ENCODE peak calls at places on chromosome 11, in four cellular contexts. G is HEK293T, I is HepG2, M is GM12878. X is an unnamed sample.

GRCh38 chr11:65205602-65205967 is 23.9 kb downstream of the CAPN1 start:
- DNase-seq in G (no peak), I (no peak), M (no peak), X (no peak)

GRCh38 chr11:59173080-59173963 is 1.4 kb downstream of the DTX4 start:
- DNase-seq in G (no peak), I (peak), M (no peak), X (no peak)

GRCh38 chr11:107697291-107697690 is 14.6 kb downstream of the SLN start:
- DNase-seq in G (no peak), I (no peak), M (no peak), X (no peak)

GRCh38 chr11:65870307-65870658 is 2.3 kb downstream of the EFEMP2 start:
- DNase-seq in G (no peak), I (no peak), M (no peak), X (no peak)

GRCh38 chr11:2779499-2779980 is 79.7 kb upstream of the KCNQ1OT1 start:
- DNase-seq in G (no peak), I (no peak), M (no peak), X (peak)

GRCh38 chr11:24932110-24933000 is 435.5 kb downstream of the LUZP2 start:
- DNase-seq in G (no peak), I (no peak), M (no peak), X (no peak)

GRCh38 chr11:112162761-112163669 is 879 bp downstream of the IL18 start:
- DNase-seq in G (no peak), I (peak), M (no peak), X (no peak)

GRCh38 chr11:134835561-134835960 is 423.5 kb upstream of the B3GAT1 start:
- DNase-seq in G (no peak), I (no peak), M (no peak), X (no peak)

GRCh38 chr11:43447124-43447523 is 88.4 kb downstream of the TTC17 start:
- DNase-seq in G (no peak), I (no peak), M (no peak), X (no peak)

GRCh38 chr11:3197878-3198528 is 20.6 kb downstream of the MRGPRG start:
- DNase-seq in G (no peak), I (no peak), M (no peak), X (no peak)

GRCh38 chr11:123628936-123629683 is 25.3 kb downstream of the SCN3B start:
- DNase-seq in G (no peak), I (no peak), M (no peak), X (peak)

GRCh38 chr11:59822989-59823566 is 12.5 kb upstream of the MRPL16 start:
- DNase-seq in G (peak), I (peak), M (no peak), X (peak)

GRCh38 chr11:43376065-43376464 is 17.3 kb downstream of the TTC17 start:
- DNase-seq in G (no peak), I (no peak), M (no peak), X (no peak)

GRCh38 chr11:83727251-83727650 is 441.1 kb upstream of the CCDC90B start:
- DNase-seq in G (no peak), I (no peak), M (no peak), X (no peak)

GRCh38 chr11:32962016-32962415 is 53.7 kb upstream of the DEPDC7 start:
- DNase-seq in G (no peak), I (no peak), M (no peak), X (no peak)

GRCh38 chr11:100687032-100687629 is at the start of gene ARHGAP42:
- DNase-seq in G (peak), I (peak), M (no peak), X (peak)

DNA sequence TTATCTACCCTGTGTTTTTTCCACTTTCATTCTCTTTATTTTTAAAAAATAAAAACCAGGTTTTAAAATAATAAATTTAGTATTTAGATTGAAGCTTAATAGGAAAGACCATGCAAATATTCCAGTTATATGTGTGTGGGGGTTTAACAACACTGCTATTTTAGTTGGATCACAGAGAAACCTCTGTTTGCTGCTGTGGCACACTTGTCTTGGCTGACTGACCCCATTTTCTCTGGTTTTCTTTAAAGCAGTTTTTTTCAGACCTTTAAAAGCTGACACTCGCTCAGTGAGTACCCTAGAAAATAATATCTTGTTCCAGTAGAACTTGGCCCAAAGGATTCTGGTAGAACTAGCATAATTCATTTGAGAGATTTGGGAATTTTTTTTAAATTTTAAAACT is 31.6 kb downstream of the ACER3 start:
- DNase-seq in G (no peak), I (no peak), M (no peak), X (no peak)
- TF ChIP-seq TARDBP in G (no peak), I (no peak), M (no peak), X (no peak)

GRCh38 chr11:20658135-20658534 is 11.3 kb upstream of the NELL1 start:
- DNase-seq in G (no peak), I (no peak), M (no peak), X (no peak)
- TF ChIP-seq TARDBP in G (no peak), I (no peak), M (no peak), X (no peak)

GRCh38 chr11:73878771-73879170 is 2.0 kb downstream of the PAAF1 start:
- DNase-seq in G (no peak), I (no peak), M (no peak), X (no peak)

GRCh38 chr11:73875380-73875779 is 1.3 kb downstream of the COA4 start:
- DNase-seq in G (no peak), I (no peak), M (no peak), X (no peak)

GRCh38 chr11:73876424-73877300 is at the start of the genes COA4 and PAAF1:
- DNase-seq in G (peak), I (peak), M (peak), X (peak)

GRCh38 chr11:73872746-73873412 is 3.8 kb downstream of the COA4 start:
- DNase-seq in G (no peak), I (no peak), M (no peak), X (no peak)

DNA sequence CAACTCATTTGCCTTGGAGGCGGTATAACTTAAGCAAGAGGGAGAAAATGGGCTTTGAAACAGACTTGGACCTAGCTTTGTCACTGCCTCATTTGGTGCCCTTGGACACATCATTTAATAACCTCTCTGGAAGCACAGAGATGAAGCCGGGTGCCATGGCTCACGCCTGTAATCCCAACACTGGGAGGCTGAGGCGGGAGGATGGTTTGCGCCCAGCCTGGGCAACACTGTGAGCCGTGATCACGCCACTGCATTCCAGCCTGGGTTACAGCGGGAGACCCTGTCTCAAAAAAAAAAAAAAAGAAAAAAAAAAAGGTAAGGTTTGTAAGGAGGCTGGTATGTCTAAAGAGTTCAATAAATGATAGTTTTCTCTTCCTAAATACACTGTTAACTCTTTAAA is 806 bp downstream of the COA4 start:
- DNase-seq in G (no peak), I (no peak), M (no peak), X (no peak)
- TF ChIP-seq TARDBP in G (no peak), I (no peak), M (no peak), X (no peak)

GRCh38 chr11:128555606-128556005 is 31.8 kb downstream of the ETS1 start:
- DNase-seq in G (no peak), I (peak), M (no peak), X (no peak)

GRCh38 chr11:128550967-128551522 is 36.3 kb downstream of the ETS1 start:
- DNase-seq in G (no peak), I (no peak), M (no peak), X (no peak)

GRCh38 chr11:128551641-128552335 is 35.6 kb downstream of the ETS1 start:
- DNase-seq in G (no peak), I (no peak), M (peak), X (no peak)

GRCh38 chr11:128553662-128554392 is 33.5 kb downstream of the ETS1 start:
- DNase-seq in G (no peak), I (no peak), M (no peak), X (no peak)

DNA sequence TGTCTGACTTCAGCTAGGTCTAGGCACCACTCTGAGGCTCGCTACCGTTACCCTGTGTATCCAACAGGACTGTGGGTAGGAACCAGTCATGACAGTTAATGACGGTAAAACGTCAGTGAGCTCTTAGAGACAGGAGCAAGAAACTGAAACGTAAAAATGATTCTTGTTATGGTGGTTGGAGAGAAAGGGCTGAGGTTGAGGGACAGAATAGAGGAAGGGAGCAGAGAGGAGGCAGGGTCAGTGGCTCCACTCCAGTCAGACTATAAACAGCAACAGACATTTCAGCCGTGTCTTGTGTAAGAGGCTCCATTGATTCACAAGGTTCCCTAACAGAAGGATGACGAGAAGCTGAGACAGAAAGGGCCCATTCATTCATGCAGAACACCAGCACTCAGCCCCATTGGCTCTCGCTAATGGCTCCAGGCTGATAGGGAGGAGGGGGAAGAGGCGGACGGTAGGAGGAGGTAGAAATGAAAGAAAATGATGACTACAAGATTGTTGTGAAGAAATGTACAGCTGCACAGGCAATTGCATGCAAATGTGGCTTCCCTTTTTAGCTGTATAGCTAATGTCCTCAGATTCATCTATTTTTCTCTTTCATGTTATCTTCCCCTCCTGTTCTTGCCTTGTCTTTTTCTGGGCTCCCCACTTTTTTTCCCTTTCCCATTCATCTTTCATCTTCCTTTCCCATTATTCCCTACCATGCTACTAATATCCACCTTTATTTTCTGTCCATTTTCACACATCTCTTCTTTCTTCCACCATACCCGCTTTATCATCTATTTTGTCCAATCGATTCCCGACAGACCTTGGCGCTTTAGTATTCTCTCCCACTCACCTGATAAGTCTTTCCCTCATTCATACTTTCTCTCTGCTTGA is 34.3 kb downstream of the ETS1 start:
- DNase-seq in G (no peak), I (no peak), M (peak), X (no peak)
- TF ChIP-seq TARDBP in G (no peak), I (no peak), M (no peak), X (no peak)

DNA sequence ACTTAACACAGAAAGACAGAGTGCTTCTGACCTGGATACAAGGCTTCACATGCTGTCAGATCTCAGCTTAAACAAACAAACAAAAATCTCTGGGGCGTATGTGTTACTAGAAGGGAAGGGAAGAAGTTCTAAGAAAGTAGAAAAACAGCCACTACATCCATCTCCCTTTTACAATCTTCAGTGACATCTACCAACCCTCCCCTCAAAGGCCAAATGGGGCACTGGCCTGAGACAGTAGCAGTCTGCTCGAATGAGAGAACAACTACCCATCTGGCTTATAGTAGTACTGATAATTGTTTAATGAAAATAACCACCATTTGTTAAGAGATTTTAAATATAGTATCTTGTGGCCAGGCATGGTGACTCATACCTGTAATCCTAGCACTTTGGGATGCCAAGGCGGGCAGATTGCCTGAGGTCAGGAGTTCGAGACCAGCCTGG is 29.4 kb downstream of the CCDC83 start:
- DNase-seq in G (no peak), I (no peak), M (no peak), X (no peak)
- TF ChIP-seq TARDBP in G (no peak), I (no peak), M (no peak), X (no peak)

GRCh38 chr11:71215372-71215965 is 36.9 kb downstream of the SHANK2 start:
- DNase-seq in G (no peak), I (no peak), M (no peak), X (no peak)
- TF ChIP-seq TARDBP in G (no peak), I (no peak), M (no peak), X (no peak)

GRCh38 chr11:22263613-22264012 is 70.7 kb downstream of the ANO5 start:
- DNase-seq in G (no peak), I (no peak), M (no peak), X (no peak)
- TF ChIP-seq TARDBP in G (no peak), I (no peak), M (no peak), X (no peak)

GRCh38 chr11:7639643-7640025 is 33.7 kb downstream of the CYB5R2 start:
- DNase-seq in G (no peak), I (no peak), M (no peak), X (no peak)
- TF ChIP-seq TARDBP in G (no peak), I (no peak), M (no peak), X (no peak)

DNA sequence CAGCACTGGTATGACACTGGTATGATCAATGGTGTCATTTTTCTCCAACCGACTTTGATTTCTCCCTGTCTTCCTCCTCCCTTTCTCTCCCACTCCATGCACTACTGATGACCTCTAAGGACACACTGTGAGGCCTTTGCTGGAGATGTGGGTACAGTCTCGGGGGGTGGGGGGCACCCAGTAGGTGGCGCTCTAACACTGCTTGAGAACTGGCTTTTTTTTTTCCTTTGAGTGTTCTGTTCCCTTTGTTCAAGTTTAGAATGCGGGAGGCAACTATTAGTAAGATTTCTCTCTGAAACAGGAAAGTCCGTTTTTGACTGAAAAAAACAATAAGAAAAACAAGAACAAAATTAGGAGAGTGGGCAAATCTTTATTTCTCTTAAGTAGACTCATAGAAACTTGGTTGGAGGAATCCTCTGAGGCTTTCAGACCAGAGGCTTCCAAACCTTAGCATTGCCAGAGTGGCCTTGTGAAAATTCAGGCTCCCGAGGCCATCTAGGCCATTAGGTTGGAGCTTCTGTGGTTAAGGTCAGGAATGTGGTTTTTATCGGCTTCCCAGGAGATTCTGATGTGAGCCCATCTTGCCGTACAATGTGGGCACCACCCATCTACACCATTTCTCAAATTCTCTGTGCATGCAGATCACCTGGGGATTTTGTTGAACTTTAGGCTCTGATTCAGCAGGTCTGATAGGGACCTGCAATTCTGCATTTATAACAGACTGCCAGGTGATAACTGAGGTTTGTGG is 43.2 kb downstream of the PANX1 start:
- DNase-seq in G (peak), I (peak), M (no peak), X (peak)
- TF ChIP-seq TARDBP in G (no peak), I (no peak), M (no peak), X (no peak)

X was measured in K562.